ENCODE peak calls at places on chromosomes 4 and X, in eight cellular contexts. S, D, N, O, W, P, L and H are unnamed samples.

GRCh38 chr4:111991797-111992196 is 153.5 kb upstream of the FAM241A start:
- DNase-seq in S (peak; percentile 71), D (peak; percentile 56), N (no peak), O (peak; percentile 56), W (peak; percentile 51), P (peak; percentile 9), L (no peak), H (no peak)

GRCh38 chrX:138723301-138723700 is 11.8 kb upstream of the FGF13 start:
- DNase-seq in S (no peak), D (no peak), N (no peak), O (no peak), W (no peak), P (no peak), L (no peak), H (no peak)

GRCh38 chr4:122508083-122508482 is 51.6 kb upstream of the IL2 start:
- DNase-seq in S (no peak), D (peak; percentile 51), N (no peak), O (no peak), W (no peak), P (peak; percentile 12), L (no peak), H (no peak)

GRCh38 chr4:41883988-41884737 is 51.1 kb upstream of the TMEM33 start:
- DNase-seq in S (peak; percentile 28), D (peak; percentile 18), N (no peak), O (no peak), W (no peak), P (no peak), L (no peak), H (no peak)

GRCh38 chr4:112519689-112520597 is 4.0 kb upstream of the NEUROG2 start:
- DNase-seq in S (no peak), D (no peak), N (no peak), O (no peak), W (no peak), P (peak; percentile 48), L (no peak), H (no peak)

GRCh38 chr4:87758278-87758677 is 41.1 kb upstream of the IBSP start:
- DNase-seq in S (peak; percentile 15), D (no peak), N (no peak), O (no peak), W (no peak), P (no peak), L (no peak), H (no peak)

GRCh38 chr4:175034986-175035705 is 117.0 kb downstream of the ADAM29 start:
- DNase-seq in S (no peak), D (no peak), N (no peak), O (no peak), W (no peak), P (no peak), L (no peak), H (no peak)

GRCh38 chr4:2363056-2363719 is 55.3 kb downstream of the ZFYVE28 start:
- DNase-seq in S (no peak), D (no peak), N (no peak), O (no peak), W (peak; percentile 62), P (no peak), L (no peak), H (no peak)

GRCh38 chrX:39693298-39693697 is 404.5 kb downstream of the BCOR start:
- DNase-seq in S (no peak), D (no peak), N (no peak), O (no peak), W (peak; percentile 62), P (no peak), L (no peak), H (no peak)

GRCh38 chr4:164779080-164779479 is 25.1 kb downstream of the SMIM31 start:
- DNase-seq in S (no peak), D (no peak), N (no peak), O (no peak), W (no peak), P (no peak), L (no peak), H (no peak)

GRCh38 chr4:2942532-2943363 is 20.5 kb downstream of the NOP14 start:
- DNase-seq in S (no peak), D (no peak), N (no peak), O (no peak), W (no peak), P (no peak), L (peak; percentile 19), H (no peak)

GRCh38 chr4:6525474-6525873 is 49.5 kb upstream of the MAN2B2 start:
- DNase-seq in S (no peak), D (no peak), N (no peak), O (no peak), W (no peak), P (no peak), L (no peak), H (no peak)

GRCh38 chr4:6526696-6527095 is 48.3 kb upstream of the MAN2B2 start:
- DNase-seq in S (no peak), D (no peak), N (no peak), O (no peak), W (no peak), P (no peak), L (no peak), H (no peak)

GRCh38 chr4:6527259-6527658 is 47.7 kb upstream of the MAN2B2 start:
- DNase-seq in S (peak; percentile 8), D (no peak), N (no peak), O (no peak), W (no peak), P (no peak), L (no peak), H (no peak)

GRCh38 chr4:6524436-6524835 is 50.6 kb upstream of the MAN2B2 start:
- DNase-seq in S (no peak), D (no peak), N (no peak), O (no peak), W (no peak), P (peak; percentile 6), L (no peak), H (no peak)

DNA sequence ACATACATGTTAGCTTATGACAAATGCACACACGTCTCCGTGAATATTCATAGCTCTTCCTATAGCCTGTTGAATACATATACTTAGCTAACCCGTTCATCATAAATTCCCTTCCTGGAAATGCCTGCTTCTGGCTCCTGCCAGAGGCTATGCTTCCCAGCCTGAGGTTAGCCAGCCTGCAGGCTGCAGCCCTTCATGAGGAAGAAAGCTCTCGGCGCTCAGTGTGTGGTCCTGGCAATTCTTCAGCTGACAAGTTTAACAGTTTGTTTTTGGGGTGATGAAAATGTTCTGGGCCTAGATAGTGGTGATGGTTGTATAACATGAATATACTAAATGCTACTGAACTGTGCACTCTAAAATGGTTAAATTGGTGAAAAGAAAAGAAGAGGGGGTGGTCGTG is 48.8 kb upstream of the MAN2B2 start:
- DNase-seq in S (no peak), D (no peak), N (no peak), O (no peak), W (no peak), P (no peak), L (no peak), H (no peak)
- TF ChIP-seq CTCF in S (no peak), D (no peak), N (no peak), O (no peak), W (no peak), P (no peak), L (no peak), H (no peak)

DNA sequence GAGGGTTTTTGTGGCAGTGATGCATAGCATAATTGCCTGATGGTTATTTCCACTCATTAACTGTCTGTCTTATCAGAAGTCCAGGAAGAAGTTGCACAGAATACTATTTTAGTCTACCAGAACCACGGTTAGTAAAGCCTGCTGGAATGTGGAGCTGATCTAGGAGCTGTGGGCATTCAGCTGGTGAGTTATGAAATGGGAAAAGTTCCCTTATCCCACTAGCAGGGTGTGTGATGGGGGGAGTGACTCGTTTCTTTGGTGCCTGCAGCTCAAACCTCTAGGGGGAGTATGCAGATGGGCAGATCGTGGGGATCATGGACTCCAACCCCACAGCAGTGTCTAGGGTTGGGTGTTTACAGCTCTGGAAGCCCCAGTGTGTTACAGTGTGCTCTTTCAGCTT is 305.6 kb upstream of the BOD1L1 start:
- DNase-seq in S (no peak), D (no peak), N (no peak), O (no peak), W (peak; percentile 39), P (no peak), L (no peak), H (no peak)
- TF ChIP-seq CTCF in S (no peak), D (peak; percentile 8), N (no peak), O (no peak), W (no peak), P (no peak), L (no peak), H (no peak)

GRCh38 chr4:101081166-101081565 is 266.2 kb downstream of the PPP3CA start:
- DNase-seq in S (no peak), D (no peak), N (no peak), O (no peak), W (no peak), P (no peak), L (no peak), H (no peak)

GRCh38 chr4:101081695-101082369 is 265.5 kb downstream of the PPP3CA start:
- DNase-seq in S (peak; percentile 56), D (no peak), N (no peak), O (no peak), W (no peak), P (no peak), L (no peak), H (no peak)

GRCh38 chr4:101089168-101089567 is 258.2 kb downstream of the PPP3CA start:
- DNase-seq in S (no peak), D (no peak), N (no peak), O (no peak), W (no peak), P (no peak), L (no peak), H (no peak)

DNA sequence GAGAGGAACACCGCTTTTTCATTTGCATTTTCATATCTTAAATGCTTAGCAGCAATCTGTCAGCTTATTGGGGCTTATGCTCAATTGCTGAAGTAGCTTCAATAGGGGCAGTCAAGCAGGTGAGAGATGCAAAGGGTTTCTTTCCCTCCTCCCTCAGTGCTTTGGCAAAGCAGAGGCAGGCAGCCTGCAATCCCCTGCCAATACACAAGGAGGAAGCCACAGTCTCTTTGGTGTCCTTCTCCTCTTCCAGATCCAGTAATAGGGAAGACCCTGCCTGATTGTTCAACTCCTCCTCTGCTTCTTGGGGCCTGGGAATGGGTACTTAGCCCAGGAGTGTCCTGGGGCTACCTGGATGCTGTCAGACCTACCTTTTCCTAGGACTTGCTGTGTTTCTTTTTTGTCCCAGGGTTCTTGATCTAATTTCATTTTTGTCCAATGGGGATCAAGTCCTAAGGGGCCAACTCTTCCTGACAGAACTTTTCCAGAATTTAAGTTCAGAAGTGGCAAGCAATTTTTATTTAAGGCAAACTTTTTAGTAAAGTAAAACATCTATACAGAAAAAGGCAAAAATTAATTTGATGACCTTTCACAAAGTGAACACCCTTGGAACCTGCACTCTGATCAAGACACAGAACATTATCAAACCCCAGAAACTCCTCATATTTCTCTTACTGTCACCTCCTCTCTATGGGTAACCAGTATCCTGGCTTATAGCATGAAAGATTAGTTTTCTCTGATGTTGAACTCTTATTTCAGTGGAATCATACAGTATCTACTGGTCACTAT is 260.3 kb downstream of the PPP3CA start:
- DNase-seq in S (peak; percentile 18), D (peak; percentile 18), N (no peak), O (no peak), W (no peak), P (no peak), L (no peak), H (no peak)
- TF ChIP-seq CTCF in S (peak; percentile 17), D (peak; percentile 48), N (no peak), O (no peak), W (no peak), P (no peak), L (no peak), H (no peak)

DNA sequence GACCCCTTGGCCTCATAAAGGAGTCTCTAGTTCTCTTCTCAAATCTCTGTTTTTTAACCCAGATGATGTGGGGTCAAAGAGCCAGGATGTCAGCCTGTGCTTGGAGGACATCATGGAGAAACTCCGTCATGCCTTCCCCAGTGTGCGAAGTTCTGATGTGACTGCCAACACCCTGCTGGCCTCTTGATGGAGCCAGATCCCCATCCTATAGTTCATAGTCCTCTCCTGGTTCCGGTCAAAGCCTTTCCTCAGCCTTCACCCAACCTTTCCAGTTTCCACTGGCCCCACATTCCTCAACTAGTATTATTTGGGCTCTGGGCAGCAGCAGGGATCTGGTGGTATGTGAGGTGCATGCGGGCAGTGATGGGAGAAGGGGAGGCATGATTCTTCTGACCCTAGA is 30.7 kb downstream of the TAF7L start:
- DNase-seq in S (peak; percentile 16), D (peak; percentile 5), N (no peak), O (peak; percentile 1), W (peak; percentile 8), P (peak; percentile 0), L (no peak), H (no peak)
- TF ChIP-seq CTCF in S (no peak), D (peak; percentile 54), N (no peak), O (no peak), W (peak; percentile 14), P (peak; percentile 11), L (no peak), H (peak; percentile 32)